ENCODE peak calls at places on chromosomes 5 and 9, in five cellular contexts. One of them, this sample, is unnamed.

GRCh38 chr5:148012806-148013205 is 51.0 kb upstream of the SPINK5 start:
- DNase-seq in PC-9: no peak
- DNase-seq in GM23248: no peak
- DNase-seq in Caco-2: no peak
- DNase-seq in dorsolateral prefrontal cortex: no peak
- DNase-seq in this sample: no peak

GRCh38 chr5:139402561-139403158 is 1.2 kb downstream of the SPATA24 start:
- DNase-seq in PC-9: no peak
- DNase-seq in GM23248: peak
- DNase-seq in Caco-2: no peak
- DNase-seq in dorsolateral prefrontal cortex: no peak
- DNase-seq in this sample: peak

GRCh38 chr5:139760066-139761056 is 35.2 kb upstream of the PSD2 start:
- DNase-seq in PC-9: no peak
- DNase-seq in GM23248: peak
- DNase-seq in Caco-2: no peak
- DNase-seq in dorsolateral prefrontal cortex: peak
- DNase-seq in this sample: peak

GRCh38 chr9:92722386-92723298 is 42.0 kb downstream of the BICD2 start:
- DNase-seq in PC-9: no peak
- DNase-seq in GM23248: no peak
- DNase-seq in Caco-2: no peak
- DNase-seq in dorsolateral prefrontal cortex: no peak
- DNase-seq in this sample: no peak

GRCh38 chr9:129514497-129514867 is 106.4 kb downstream of the C9orf50 start:
- DNase-seq in PC-9: no peak
- DNase-seq in GM23248: no peak
- DNase-seq in Caco-2: no peak
- DNase-seq in dorsolateral prefrontal cortex: no peak
- DNase-seq in this sample: no peak

GRCh38 chr9:133059623-133060022 is 2.2 kb upstream of the CEL start:
- DNase-seq in PC-9: no peak
- DNase-seq in GM23248: no peak
- DNase-seq in Caco-2: no peak
- DNase-seq in dorsolateral prefrontal cortex: no peak
- DNase-seq in this sample: no peak

GRCh38 chr9:87872079-87872624 is 10.5 kb upstream of the SPATA31E1 start:
- DNase-seq in PC-9: no peak
- DNase-seq in GM23248: peak
- DNase-seq in Caco-2: no peak
- DNase-seq in dorsolateral prefrontal cortex: peak
- DNase-seq in this sample: peak

GRCh38 chr9:37292896-37293295 is 129.6 kb upstream of the GRHPR start:
- DNase-seq in PC-9: no peak
- DNase-seq in GM23248: no peak
- DNase-seq in Caco-2: no peak
- DNase-seq in dorsolateral prefrontal cortex: no peak
- DNase-seq in this sample: no peak

GRCh38 chr9:95080961-95081658 is 236.4 kb downstream of the FANCC start:
- DNase-seq in PC-9: no peak
- DNase-seq in GM23248: no peak
- DNase-seq in Caco-2: peak
- DNase-seq in dorsolateral prefrontal cortex: peak
- DNase-seq in this sample: no peak

GRCh38 chr9:86349271-86349670 is 4.9 kb downstream of the TUT7 start:
- DNase-seq in PC-9: no peak
- DNase-seq in GM23248: peak
- DNase-seq in Caco-2: no peak
- DNase-seq in dorsolateral prefrontal cortex: no peak
- DNase-seq in this sample: no peak
- H3K4me3 ChIP-seq in PC-9: no peak
- H3K4me3 ChIP-seq in GM23248: peak
- H3K4me3 ChIP-seq in Caco-2: no peak
- H3K4me3 ChIP-seq in dorsolateral prefrontal cortex: no peak
- H3K4me3 ChIP-seq in this sample: no peak

DNA sequence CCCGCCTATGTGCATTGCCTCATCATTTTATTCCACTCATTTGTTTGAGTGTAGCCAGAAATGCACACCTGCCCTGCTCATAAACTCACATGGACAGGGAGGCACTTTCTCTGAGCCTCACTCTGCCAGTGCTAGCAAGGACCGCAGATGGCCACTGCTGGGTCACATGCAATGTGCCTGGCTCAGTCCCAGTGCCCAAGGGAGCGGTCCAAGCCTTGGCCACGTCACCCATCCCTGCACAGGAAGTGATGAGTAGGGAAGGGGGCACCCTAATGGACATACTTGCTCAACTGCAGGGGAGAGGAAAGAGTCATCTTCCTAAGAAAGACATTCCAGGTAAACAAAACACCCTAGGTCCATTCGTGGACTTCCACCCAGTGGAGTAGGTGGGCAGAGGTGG is 630.9 kb downstream of the IRX1 start:
- DNase-seq in PC-9: no peak
- DNase-seq in GM23248: no peak
- DNase-seq in Caco-2: no peak
- DNase-seq in dorsolateral prefrontal cortex: no peak
- DNase-seq in this sample: peak
- H3K4me3 ChIP-seq in PC-9: no peak
- H3K4me3 ChIP-seq in GM23248: no peak
- H3K4me3 ChIP-seq in Caco-2: no peak
- H3K4me3 ChIP-seq in dorsolateral prefrontal cortex: no peak
- H3K4me3 ChIP-seq in this sample: no peak

DNA sequence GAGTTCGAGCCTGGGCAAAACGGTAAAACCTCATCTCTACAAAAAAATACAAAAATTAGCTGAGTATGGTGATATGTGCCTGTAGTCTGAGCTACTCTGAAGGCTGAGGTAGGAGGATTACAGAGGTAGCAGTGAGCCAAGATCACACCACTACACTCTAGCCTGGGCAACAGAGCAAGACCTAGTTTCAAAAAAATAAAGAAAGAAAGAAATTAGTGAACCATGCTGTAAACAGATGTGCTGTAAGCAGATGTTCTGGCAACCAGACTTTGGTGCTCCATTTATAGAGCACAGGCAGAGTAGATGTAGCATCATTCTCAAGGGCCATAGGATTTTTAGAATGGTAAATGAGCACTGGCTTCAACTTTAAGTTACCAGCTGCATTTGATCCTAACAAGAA is 115.4 kb downstream of the ST8SIA4 start:
- DNase-seq in PC-9: no peak
- DNase-seq in GM23248: no peak
- DNase-seq in Caco-2: no peak
- DNase-seq in dorsolateral prefrontal cortex: no peak
- DNase-seq in this sample: no peak
- H3K4me3 ChIP-seq in PC-9: no peak
- H3K4me3 ChIP-seq in GM23248: no peak
- H3K4me3 ChIP-seq in Caco-2: no peak
- H3K4me3 ChIP-seq in dorsolateral prefrontal cortex: no peak
- H3K4me3 ChIP-seq in this sample: no peak

GRCh38 chr5:3590253-3590966 is 5.2 kb upstream of the IRX1 start:
- DNase-seq in PC-9: no peak
- DNase-seq in GM23248: no peak
- DNase-seq in Caco-2: no peak
- DNase-seq in dorsolateral prefrontal cortex: no peak
- DNase-seq in this sample: no peak
- H3K4me3 ChIP-seq in PC-9: no peak
- H3K4me3 ChIP-seq in GM23248: peak
- H3K4me3 ChIP-seq in Caco-2: no peak
- H3K4me3 ChIP-seq in dorsolateral prefrontal cortex: no peak
- H3K4me3 ChIP-seq in this sample: no peak

GRCh38 chr5:8842906-8843590 is 702.8 kb downstream of the SEMA5A start:
- DNase-seq in PC-9: no peak
- DNase-seq in GM23248: peak
- DNase-seq in Caco-2: no peak
- DNase-seq in dorsolateral prefrontal cortex: peak
- DNase-seq in this sample: peak

GRCh38 chr5:8839361-8840055 is 706.4 kb downstream of the SEMA5A start:
- DNase-seq in PC-9: no peak
- DNase-seq in GM23248: no peak
- DNase-seq in Caco-2: no peak
- DNase-seq in dorsolateral prefrontal cortex: peak
- DNase-seq in this sample: no peak

GRCh38 chr5:8843766-8844165 is 702.1 kb downstream of the SEMA5A start:
- DNase-seq in PC-9: no peak
- DNase-seq in GM23248: peak
- DNase-seq in Caco-2: no peak
- DNase-seq in dorsolateral prefrontal cortex: peak
- DNase-seq in this sample: peak

GRCh38 chr5:8844206-8844605 is 701.7 kb downstream of the SEMA5A start:
- DNase-seq in PC-9: no peak
- DNase-seq in GM23248: peak
- DNase-seq in Caco-2: no peak
- DNase-seq in dorsolateral prefrontal cortex: no peak
- DNase-seq in this sample: no peak

GRCh38 chr5:8840237-8840636 is 705.6 kb downstream of the SEMA5A start:
- DNase-seq in PC-9: no peak
- DNase-seq in GM23248: no peak
- DNase-seq in Caco-2: no peak
- DNase-seq in dorsolateral prefrontal cortex: no peak
- DNase-seq in this sample: no peak
- H3K4me3 ChIP-seq in PC-9: no peak
- H3K4me3 ChIP-seq in GM23248: no peak
- H3K4me3 ChIP-seq in Caco-2: no peak
- H3K4me3 ChIP-seq in dorsolateral prefrontal cortex: peak
- H3K4me3 ChIP-seq in this sample: no peak

GRCh38 chr5:56717253-56717987 is 97.9 kb upstream of the MAP3K1 start:
- DNase-seq in PC-9: no peak
- DNase-seq in GM23248: peak
- DNase-seq in Caco-2: no peak
- DNase-seq in dorsolateral prefrontal cortex: no peak
- DNase-seq in this sample: peak
- H3K4me3 ChIP-seq in PC-9: no peak
- H3K4me3 ChIP-seq in GM23248: peak
- H3K4me3 ChIP-seq in Caco-2: no peak
- H3K4me3 ChIP-seq in dorsolateral prefrontal cortex: peak
- H3K4me3 ChIP-seq in this sample: no peak

GRCh38 chr5:16179936-16180788 is 571 bp upstream of the MARCHF11 start:
- DNase-seq in PC-9: no peak
- DNase-seq in GM23248: no peak
- DNase-seq in Caco-2: no peak
- DNase-seq in dorsolateral prefrontal cortex: no peak
- DNase-seq in this sample: no peak

GRCh38 chr5:16179511-16179935 is at the start of gene MARCHF11:
- DNase-seq in PC-9: no peak
- DNase-seq in GM23248: peak
- DNase-seq in Caco-2: no peak
- DNase-seq in dorsolateral prefrontal cortex: peak
- DNase-seq in this sample: no peak

GRCh38 chr5:16180789-16181082 is 1.1 kb upstream of the MARCHF11 start:
- DNase-seq in PC-9: no peak
- DNase-seq in GM23248: no peak
- DNase-seq in Caco-2: no peak
- DNase-seq in dorsolateral prefrontal cortex: no peak
- DNase-seq in this sample: no peak

DNA sequence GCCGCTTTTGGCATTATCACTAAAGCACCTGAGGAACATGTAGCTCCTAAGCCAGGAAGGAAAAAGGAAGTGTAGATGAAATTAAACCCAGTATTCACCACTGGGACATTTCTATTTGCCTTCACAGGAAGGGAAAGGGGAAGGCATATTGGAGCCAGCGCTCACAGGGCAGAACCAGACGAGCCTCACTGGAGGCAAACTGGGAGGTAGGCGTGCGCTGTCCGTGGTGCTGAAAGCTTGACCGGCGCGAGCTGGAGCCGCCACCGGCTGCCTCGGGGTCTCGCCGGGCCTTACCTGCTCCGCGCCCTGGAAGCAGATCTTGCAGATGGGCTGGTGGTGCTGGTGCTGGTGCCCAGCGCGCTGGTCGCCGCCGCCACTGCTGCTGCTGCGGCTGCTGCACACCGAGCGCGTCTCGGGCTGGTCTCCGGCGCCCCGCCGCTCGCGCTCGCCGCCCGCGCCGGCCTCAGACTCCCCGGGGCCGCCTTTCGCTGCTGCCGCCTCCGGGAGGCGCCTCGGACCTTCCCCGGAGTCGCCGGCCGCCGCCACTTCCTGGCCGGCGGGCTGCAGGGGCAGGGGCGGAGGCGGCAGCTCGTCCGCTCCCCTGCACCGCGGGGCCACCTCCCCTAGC is 732 bp downstream of the MARCHF11 start:
- DNase-seq in PC-9: no peak
- DNase-seq in GM23248: peak
- DNase-seq in Caco-2: peak
- DNase-seq in dorsolateral prefrontal cortex: peak
- DNase-seq in this sample: peak
- H3K4me3 ChIP-seq in PC-9: no peak
- H3K4me3 ChIP-seq in GM23248: no peak
- H3K4me3 ChIP-seq in Caco-2: no peak
- H3K4me3 ChIP-seq in dorsolateral prefrontal cortex: peak
- H3K4me3 ChIP-seq in this sample: no peak

This sample was measured in MG63.